ENCODE peak calls at places on chromosomes 16 and 17, in six cellular contexts. One of them, this sample, is unnamed.

GRCh38 chr17:44071772-44072171 is 1.2 kb downstream of the G6PC3 start:
- DNase-seq in endothelial cell of umbilical vein: peak; percentile 15
- DNase-seq in pancreas: no peak
- DNase-seq in Daoy: no peak
- DNase-seq in CD4-positive, CD25-positive, alpha-beta regulatory T cell: no peak
- DNase-seq in BE2C: no peak
- DNase-seq in this sample: no peak

GRCh38 chr16:4393243-4393606 is 21.6 kb downstream of the VASN start:
- DNase-seq in endothelial cell of umbilical vein: no peak
- DNase-seq in pancreas: no peak
- DNase-seq in Daoy: no peak
- DNase-seq in CD4-positive, CD25-positive, alpha-beta regulatory T cell: no peak
- DNase-seq in BE2C: no peak
- DNase-seq in this sample: peak; percentile 78

GRCh38 chr17:66995944-66996343 is 31.4 kb downstream of the CACNG4 start:
- DNase-seq in endothelial cell of umbilical vein: no peak
- DNase-seq in pancreas: no peak
- DNase-seq in Daoy: no peak
- DNase-seq in CD4-positive, CD25-positive, alpha-beta regulatory T cell: no peak
- DNase-seq in BE2C: no peak
- DNase-seq in this sample: no peak

GRCh38 chr17:1298616-1299015 is 19.2 kb downstream of the TRARG1 start:
- DNase-seq in endothelial cell of umbilical vein: no peak
- DNase-seq in pancreas: no peak
- DNase-seq in Daoy: peak; percentile 31
- DNase-seq in CD4-positive, CD25-positive, alpha-beta regulatory T cell: peak; percentile 11
- DNase-seq in BE2C: no peak
- DNase-seq in this sample: peak; percentile 6

GRCh38 chr17:82179946-82180475 is 32.6 kb downstream of the CCDC57 start:
- DNase-seq in endothelial cell of umbilical vein: no peak
- DNase-seq in pancreas: no peak
- DNase-seq in Daoy: no peak
- DNase-seq in CD4-positive, CD25-positive, alpha-beta regulatory T cell: no peak
- DNase-seq in BE2C: no peak
- DNase-seq in this sample: no peak

GRCh38 chr16:66130296-66130910 is 236.1 kb upstream of the CDH5 start:
- DNase-seq in endothelial cell of umbilical vein: no peak
- DNase-seq in pancreas: no peak
- DNase-seq in Daoy: peak; percentile 17
- DNase-seq in CD4-positive, CD25-positive, alpha-beta regulatory T cell: no peak
- DNase-seq in BE2C: no peak
- DNase-seq in this sample: no peak

GRCh38 chr17:40598021-40598927 is 33.0 kb upstream of the CCR7 start:
- DNase-seq in endothelial cell of umbilical vein: no peak
- DNase-seq in pancreas: no peak
- DNase-seq in Daoy: no peak
- DNase-seq in CD4-positive, CD25-positive, alpha-beta regulatory T cell: peak; percentile 50
- DNase-seq in BE2C: no peak
- DNase-seq in this sample: no peak

GRCh38 chr17:37829446-37830142 is 84.7 kb upstream of the HNF1B start:
- DNase-seq in endothelial cell of umbilical vein: no peak
- DNase-seq in pancreas: no peak
- DNase-seq in Daoy: no peak
- DNase-seq in CD4-positive, CD25-positive, alpha-beta regulatory T cell: no peak
- DNase-seq in BE2C: no peak
- DNase-seq in this sample: no peak

GRCh38 chr17:37884516-37884915 is 39.7 kb upstream of the TBC1D3K start:
- DNase-seq in endothelial cell of umbilical vein: no peak
- DNase-seq in pancreas: no peak
- DNase-seq in Daoy: no peak
- DNase-seq in CD4-positive, CD25-positive, alpha-beta regulatory T cell: no peak
- DNase-seq in BE2C: no peak
- DNase-seq in this sample: no peak

GRCh38 chr16:4319454-4319853 is 3.6 kb downstream of the GLIS2 start:
- DNase-seq in endothelial cell of umbilical vein: no peak
- DNase-seq in pancreas: no peak
- DNase-seq in Daoy: peak; percentile 61
- DNase-seq in CD4-positive, CD25-positive, alpha-beta regulatory T cell: no peak
- DNase-seq in BE2C: no peak
- DNase-seq in this sample: no peak

GRCh38 chr17:68381076-68381900 is 76.0 kb downstream of the WIPI1 start:
- DNase-seq in endothelial cell of umbilical vein: peak; percentile 46
- DNase-seq in pancreas: no peak
- DNase-seq in Daoy: peak; percentile 93
- DNase-seq in CD4-positive, CD25-positive, alpha-beta regulatory T cell: no peak
- DNase-seq in BE2C: no peak
- DNase-seq in this sample: no peak

GRCh38 chr16:414395-415169 is 10.9 kb upstream of the RAB11FIP3 start:
- DNase-seq in endothelial cell of umbilical vein: no peak
- DNase-seq in pancreas: no peak
- DNase-seq in Daoy: no peak
- DNase-seq in CD4-positive, CD25-positive, alpha-beta regulatory T cell: no peak
- DNase-seq in BE2C: no peak
- DNase-seq in this sample: no peak

GRCh38 chr16:80743772-80744171 is 60.6 kb downstream of the CDYL2 start:
- DNase-seq in endothelial cell of umbilical vein: no peak
- DNase-seq in pancreas: no peak
- DNase-seq in Daoy: peak; percentile 44
- DNase-seq in CD4-positive, CD25-positive, alpha-beta regulatory T cell: no peak
- DNase-seq in BE2C: no peak
- DNase-seq in this sample: no peak

GRCh38 chr17:50199651-50200446 is 1.6 kb downstream of the COL1A1 start:
- DNase-seq in endothelial cell of umbilical vein: peak; percentile 62
- DNase-seq in pancreas: peak; percentile 87
- DNase-seq in Daoy: peak; percentile 95
- DNase-seq in CD4-positive, CD25-positive, alpha-beta regulatory T cell: peak; percentile 60
- DNase-seq in BE2C: peak; percentile 58
- DNase-seq in this sample: peak; percentile 96

GRCh38 chr17:9284884-9285283 is 263.6 kb downstream of the NTN1 start:
- DNase-seq in endothelial cell of umbilical vein: no peak
- DNase-seq in pancreas: no peak
- DNase-seq in Daoy: no peak
- DNase-seq in CD4-positive, CD25-positive, alpha-beta regulatory T cell: no peak
- DNase-seq in BE2C: no peak
- DNase-seq in this sample: no peak

GRCh38 chr16:48901712-48902374 is 291.9 kb upstream of the N4BP1 start:
- DNase-seq in endothelial cell of umbilical vein: no peak
- DNase-seq in pancreas: no peak
- DNase-seq in Daoy: no peak
- DNase-seq in CD4-positive, CD25-positive, alpha-beta regulatory T cell: no peak
- DNase-seq in BE2C: no peak
- DNase-seq in this sample: no peak

GRCh38 chr17:40191237-40192208 is 14.3 kb downstream of the RAPGEFL1 start:
- DNase-seq in endothelial cell of umbilical vein: peak; percentile 88
- DNase-seq in pancreas: peak; percentile 72
- DNase-seq in Daoy: peak; percentile 84
- DNase-seq in CD4-positive, CD25-positive, alpha-beta regulatory T cell: peak; percentile 49
- DNase-seq in BE2C: peak; percentile 87
- DNase-seq in this sample: no peak

GRCh38 chr16:75083826-75084225 is 32.8 kb downstream of the LDHD start:
- DNase-seq in endothelial cell of umbilical vein: no peak
- DNase-seq in pancreas: no peak
- DNase-seq in Daoy: no peak
- DNase-seq in CD4-positive, CD25-positive, alpha-beta regulatory T cell: no peak
- DNase-seq in BE2C: no peak
- DNase-seq in this sample: no peak

GRCh38 chr17:74742153-74742515 is 5.1 kb downstream of the RAB37 start:
- DNase-seq in endothelial cell of umbilical vein: peak; percentile 37
- DNase-seq in pancreas: no peak
- DNase-seq in Daoy: peak; percentile 44
- DNase-seq in CD4-positive, CD25-positive, alpha-beta regulatory T cell: no peak
- DNase-seq in BE2C: no peak
- DNase-seq in this sample: no peak

GRCh38 chr17:8237886-8238285 is 10.0 kb downstream of the CTC1 start:
- DNase-seq in endothelial cell of umbilical vein: no peak
- DNase-seq in pancreas: no peak
- DNase-seq in Daoy: no peak
- DNase-seq in CD4-positive, CD25-positive, alpha-beta regulatory T cell: no peak
- DNase-seq in BE2C: no peak
- DNase-seq in this sample: no peak

GRCh38 chr17:15261063-15261817 is 3.9 kb downstream of the PMP22 start:
- DNase-seq in endothelial cell of umbilical vein: peak; percentile 70
- DNase-seq in pancreas: peak; percentile 46
- DNase-seq in Daoy: peak; percentile 77
- DNase-seq in CD4-positive, CD25-positive, alpha-beta regulatory T cell: no peak
- DNase-seq in BE2C: peak; percentile 62
- DNase-seq in this sample: peak; percentile 22

GRCh38 chr17:72193395-72194106 is 72.7 kb downstream of the SOX9 start:
- DNase-seq in endothelial cell of umbilical vein: no peak
- DNase-seq in pancreas: no peak
- DNase-seq in Daoy: peak; percentile 21
- DNase-seq in CD4-positive, CD25-positive, alpha-beta regulatory T cell: no peak
- DNase-seq in BE2C: no peak
- DNase-seq in this sample: no peak

GRCh38 chr17:32020943-32021617 is 13.9 kb downstream of the LRRC37B start:
- DNase-seq in endothelial cell of umbilical vein: no peak
- DNase-seq in pancreas: no peak
- DNase-seq in Daoy: no peak
- DNase-seq in CD4-positive, CD25-positive, alpha-beta regulatory T cell: no peak
- DNase-seq in BE2C: no peak
- DNase-seq in this sample: no peak

GRCh38 chr17:80175411-80175810 is 5.6 kb downstream of the CARD14 start:
- DNase-seq in endothelial cell of umbilical vein: no peak
- DNase-seq in pancreas: no peak
- DNase-seq in Daoy: peak; percentile 40
- DNase-seq in CD4-positive, CD25-positive, alpha-beta regulatory T cell: no peak
- DNase-seq in BE2C: no peak
- DNase-seq in this sample: peak; percentile 63

This sample was measured in Calu3.